ENCODE peak calls at places on chromosomes 7 and 10, in four cellular contexts. R is HCT116, G is HepG2, Z is GM23338. J is an unnamed sample.

GRCh38 chr10:102118867-102119266 is 1.3 kb downstream of the LDB1 start:
- DNase-seq in R (no peak), G (no peak), Z (peak; percentile 49), J (no peak)

GRCh38 chr10:30583778-30584415 is 45.7 kb downstream of the LYZL2 start:
- DNase-seq in R (peak; percentile 57), G (peak; percentile 84), Z (no peak), J (no peak)

GRCh38 chr7:49721441-49721840 is 52.0 kb upstream of the VWC2 start:
- DNase-seq in R (no peak), G (no peak), Z (no peak), J (no peak)

GRCh38 chr10:51090190-51090589 is 15.9 kb downstream of the PRKG1 start:
- DNase-seq in R (no peak), G (no peak), Z (no peak), J (no peak)

GRCh38 chr10:15385552-15386455 is 14.7 kb upstream of the FAM171A1 start:
- DNase-seq in R (no peak), G (no peak), Z (no peak), J (no peak)

GRCh38 chr7:32502656-32503189 is 7.4 kb downstream of the AVL9 start:
- DNase-seq in R (no peak), G (no peak), Z (no peak), J (no peak)

GRCh38 chr10:116753759-116754158 is 11.4 kb upstream of the HSPA12A start:
- DNase-seq in R (no peak), G (no peak), Z (no peak), J (no peak)

GRCh38 chr7:16933296-16934248 is 51.8 kb upstream of the AGR3 start:
- DNase-seq in R (no peak), G (no peak), Z (no peak), J (no peak)

GRCh38 chr10:110852255-110852896 is 19.4 kb upstream of the PDCD4 start:
- DNase-seq in R (peak; percentile 85), G (peak; percentile 59), Z (peak; percentile 13), J (no peak)

GRCh38 chr7:155798673-155799439 is 13.4 kb downstream of the SHH start:
- DNase-seq in R (no peak), G (no peak), Z (no peak), J (no peak)
- H3K27me3 ChIP-seq in R (no peaks in the 10 kb centered on the region), G (peaks cover 7% of the 10 kb centered on the region), Z (peaks cover 79% of the 10 kb centered on the region), J (no peaks in the 10 kb centered on the region)

DNA sequence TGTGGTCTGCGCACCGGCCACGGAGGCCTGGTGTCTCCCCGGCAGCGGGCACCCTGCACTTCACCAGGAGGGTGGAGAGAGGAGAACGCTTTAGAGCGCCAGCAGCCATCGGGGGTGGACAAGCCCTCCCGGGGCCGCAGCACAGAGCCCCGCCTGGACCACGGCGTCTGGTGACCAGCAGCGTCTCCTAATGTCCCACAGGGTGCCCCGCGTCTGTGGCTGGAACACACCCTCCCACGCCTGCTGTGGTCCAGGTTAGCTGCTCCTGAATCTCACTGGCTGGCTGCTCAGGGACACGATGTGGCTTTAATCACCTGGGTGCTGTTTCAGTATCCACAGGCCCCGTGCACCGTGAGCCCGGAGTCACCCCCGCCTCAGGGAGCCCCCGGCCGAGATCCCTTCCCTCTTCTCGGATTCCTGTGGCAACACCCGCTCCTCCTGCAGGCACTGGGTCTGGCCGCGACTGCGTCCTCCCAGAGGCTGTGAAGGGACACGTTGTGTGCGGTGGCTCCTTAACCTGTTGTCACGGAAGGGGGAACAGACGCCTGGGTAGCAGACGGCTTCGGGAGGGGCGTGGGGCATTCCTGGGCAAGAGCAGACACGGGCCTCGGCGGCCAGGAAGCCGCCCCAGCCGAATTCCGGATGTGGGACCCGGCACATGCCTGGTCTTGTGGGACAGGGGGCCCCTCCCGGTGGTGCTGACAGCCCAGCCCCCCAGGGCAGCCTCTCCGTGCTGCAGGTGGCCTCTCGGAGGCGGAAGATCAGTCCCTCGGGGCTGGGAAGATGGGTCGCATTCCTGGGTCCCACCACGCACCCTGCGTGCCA is 78.9 kb downstream of the FOXL3 start:
- DNase-seq in R (no peak), G (no peak), Z (no peak), J (no peak)
- TF ChIP-seq POLR2AphosphoS5 in R (no peak), G (no peak), Z (no peak), J (no peak)

DNA sequence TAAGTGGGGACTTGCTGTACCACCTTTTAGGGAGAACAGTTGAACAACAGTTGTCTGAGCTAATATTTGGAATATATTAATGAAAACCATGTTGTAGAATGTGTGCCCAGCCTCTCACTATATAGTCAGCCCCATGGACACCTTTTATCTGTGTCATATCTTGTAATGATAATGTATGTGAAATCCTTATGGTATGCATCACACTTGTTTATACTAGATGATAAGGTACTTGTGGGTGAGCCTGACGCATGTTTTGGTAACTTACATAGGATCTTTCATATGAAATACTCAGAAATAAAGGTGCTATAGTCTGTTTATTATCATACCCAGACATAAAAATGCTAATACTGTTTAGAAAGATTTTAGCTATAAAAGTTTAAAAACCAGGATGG is 32.8 kb downstream of the CAMK1D start:
- DNase-seq in R (no peak), G (no peak), Z (no peak), J (no peak)
- H3K27ac ChIP-seq in R (no peak overlapping the region), G (no peak overlapping the region), Z (no peak overlapping the region), J (no peak overlapping the region)

GRCh38 chr10:75597691-75598455 is 166.4 kb downstream of the LRMDA start:
- DNase-seq in R (no peak), G (no peak), Z (no peak), J (no peak)

GRCh38 chr10:75596930-75597629 is 165.7 kb downstream of the LRMDA start:
- DNase-seq in R (no peak), G (no peak), Z (no peak), J (no peak)

GRCh38 chr10:75599875-75600648 is 168.6 kb downstream of the LRMDA start:
- DNase-seq in R (no peak), G (peak; percentile 67), Z (peak; percentile 74), J (no peak)

GRCh38 chr10:75598998-75599397 is 167.6 kb downstream of the LRMDA start:
- DNase-seq in R (no peak), G (no peak), Z (no peak), J (no peak)

DNA sequence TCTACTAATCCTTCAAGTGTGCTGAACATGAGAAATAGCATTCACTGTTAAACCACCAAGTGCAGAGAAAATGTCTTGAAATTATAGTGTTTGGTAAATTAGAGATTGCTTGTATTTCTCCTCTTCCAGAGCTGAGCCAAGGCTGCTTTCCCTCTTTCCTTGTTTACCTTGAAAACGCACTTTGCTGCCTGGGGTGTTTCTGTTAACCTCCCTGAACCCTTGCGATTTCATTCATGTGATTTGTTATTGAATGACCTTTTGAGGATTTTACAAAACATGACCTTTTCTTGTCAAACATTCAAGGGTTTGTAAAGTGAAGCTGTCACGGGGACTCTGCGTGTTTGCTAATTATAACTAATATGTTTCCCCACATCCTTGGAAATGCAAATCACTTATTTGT is 169.4 kb downstream of the LRMDA start:
- DNase-seq in R (no peak), G (peak; percentile 40), Z (no peak), J (no peak)
- H3K27me3 ChIP-seq in R (peaks cover 12% of the 10 kb centered on the region), G (no peaks in the 10 kb centered on the region), Z (peaks cover 77% of the 10 kb centered on the region), J (peaks cover 11% of the 10 kb centered on the region)

GRCh38 chr7:118219157-118219512 is 5.4 kb upstream of the ANKRD7 start:
- DNase-seq in R (no peak), G (no peak), Z (no peak), J (no peak)

GRCh38 chr7:118217068-118217715 is 7.3 kb upstream of the ANKRD7 start:
- DNase-seq in R (no peak), G (no peak), Z (no peak), J (no peak)

GRCh38 chr7:118214833-118215182 is 9.7 kb upstream of the ANKRD7 start:
- DNase-seq in R (no peak), G (no peak), Z (no peak), J (no peak)

GRCh38 chr7:118218413-118219156 is 5.9 kb upstream of the ANKRD7 start:
- DNase-seq in R (no peak), G (no peak), Z (no peak), J (no peak)

DNA sequence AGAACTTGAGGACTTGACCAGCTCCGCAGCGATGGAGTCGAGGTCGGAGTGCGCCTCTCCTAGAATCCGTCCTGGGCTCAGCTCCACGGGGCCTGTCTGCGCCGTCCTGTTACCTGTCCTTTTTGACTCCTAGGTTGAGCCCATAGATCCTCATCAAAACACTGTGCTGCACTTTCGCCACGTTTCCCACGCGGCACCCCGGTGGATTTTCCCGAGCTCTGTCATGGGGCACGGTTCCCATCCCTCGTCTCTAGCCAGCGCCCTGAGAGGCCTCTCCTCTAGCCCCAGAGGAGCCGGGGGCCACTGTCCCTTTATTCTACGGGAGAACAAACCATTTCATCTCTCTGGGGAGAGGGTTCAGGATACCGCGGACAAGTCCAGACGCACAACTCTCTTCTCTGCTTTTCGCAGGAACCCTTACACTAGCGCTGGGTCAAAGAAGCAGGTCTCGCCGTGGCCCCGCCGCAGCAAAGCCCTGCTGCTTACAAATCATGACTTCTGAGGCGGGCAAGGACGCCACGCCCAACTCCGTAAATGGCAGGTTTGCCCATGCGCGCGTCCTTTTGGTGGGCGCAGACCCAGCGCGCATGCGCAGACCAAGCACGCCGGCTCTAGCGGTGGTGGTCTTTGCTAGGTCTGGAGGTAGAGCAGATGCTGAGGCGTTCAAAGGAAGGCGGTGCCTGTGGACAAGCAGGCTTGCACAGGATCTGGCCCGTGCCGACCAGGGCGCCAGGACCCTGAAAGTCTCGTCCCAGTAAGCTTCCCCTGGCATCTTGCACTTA is 10.3 kb upstream of the ANKRD7 start:
- DNase-seq in R (no peak), G (no peak), Z (peak; percentile 87), J (peak; percentile 13)
- TF ChIP-seq POLR2AphosphoS5 in R (no peak), G (no peak), Z (peak; percentile 91), J (peak; percentile 35)

DNA sequence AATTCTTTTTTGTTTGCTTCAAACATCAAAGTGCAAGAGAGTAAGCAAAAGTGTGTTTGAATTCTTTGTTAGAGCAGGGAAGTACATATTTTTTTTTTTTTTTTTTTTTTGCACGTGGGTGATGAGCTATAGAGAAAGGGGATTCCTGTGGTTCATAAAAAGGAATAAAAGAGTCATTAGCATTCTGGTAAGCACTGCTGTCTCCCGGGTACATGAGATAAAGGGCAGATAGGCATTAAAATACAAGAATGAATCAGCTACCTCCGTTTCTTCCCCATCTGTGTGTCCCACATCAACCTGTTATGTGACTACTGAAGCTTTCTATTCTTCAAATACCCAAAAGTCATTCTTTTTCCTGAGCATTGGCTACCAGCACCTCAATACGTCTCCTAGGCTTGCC is 102.4 kb upstream of the SEMA3D start:
- DNase-seq in R (no peak), G (no peak), Z (peak; percentile 5), J (no peak)
- H3K27ac ChIP-seq in R (no peak overlapping the region), G (no peak overlapping the region), Z (no peak overlapping the region), J (peak overlapping the region; percentile 66)